ENCODE peak calls at places on chromosome 21, in five cellular contexts. L is thoracic aorta; G is testis; Q is CD8-positive, alpha-beta T cell; N is stomach. J is an unnamed sample. For H3K4me1, the result is how much of the 10 kb centered on the place peaks cover.

GRCh38 chr21:29096619-29097018 is 23.2 kb upstream of the CCT8 start:
- DNase-seq in L (no peak), G (no peak), Q (no peak), N (no peak), J (no peak)

GRCh38 chr21:29194342-29194741 is 63.9 kb downstream of the MAP3K7CL start:
- DNase-seq in L (no peak), G (no peak), Q (no peak), N (no peak), J (no peak)

GRCh38 chr21:29378814-29379213 is 80.1 kb downstream of the BACH1 start:
- DNase-seq in L (no peak), G (no peak), Q (no peak), N (peak), J (peak)

GRCh38 chr21:38955495-38955894 is 149.8 kb downstream of the ETS2 start:
- DNase-seq in L (no peak), G (no peak), Q (no peak), N (peak), J (no peak)

GRCh38 chr21:46184625-46185555 is 631 bp upstream of the SPATC1L start:
- DNase-seq in L (no peak), G (peak), Q (peak), N (peak), J (peak)

GRCh38 chr21:18298228-18298627 is 53.6 kb downstream of the CHODL start:
- DNase-seq in L (no peak), G (peak), Q (no peak), N (no peak), J (peak)

GRCh38 chr21:40717008-40717407 is 129.9 kb downstream of the DSCAM start:
- DNase-seq in L (no peak), G (no peak), Q (no peak), N (peak), J (no peak)

GRCh38 chr21:38126677-38127271 is 130.0 kb upstream of the KCNJ15 start:
- DNase-seq in L (no peak), G (peak), Q (peak), N (peak), J (peak)

GRCh38 chr21:38140192-38140905 is 116.4 kb upstream of the KCNJ15 start:
- DNase-seq in L (no peak), G (no peak), Q (no peak), N (peak), J (no peak)

GRCh38 chr21:42200906-42201614 is 17.9 kb upstream of the ABCG1 start:
- DNase-seq in L (no peak), G (no peak), Q (no peak), N (no peak), J (no peak)

GRCh38 chr21:34932233-34932632 is 116.9 kb downstream of the RUNX1 start:
- DNase-seq in L (no peak), G (no peak), Q (no peak), N (no peak), J (no peak)
- H3K4me1 ChIP-seq in L (under half), G (under half), Q (half or more), N (under half), J (under half)

GRCh38 chr21:15752763-15753407 is 23.1 kb downstream of the USP25 start:
- DNase-seq in L (no peak), G (no peak), Q (no peak), N (no peak), J (peak)

GRCh38 chr21:15751561-15751960 is 21.8 kb downstream of the USP25 start:
- DNase-seq in L (no peak), G (no peak), Q (no peak), N (no peak), J (no peak)

GRCh38 chr21:15754640-15755039 is 24.9 kb downstream of the USP25 start:
- DNase-seq in L (no peak), G (no peak), Q (no peak), N (no peak), J (no peak)

GRCh38 chr21:15751037-15751436 is 21.3 kb downstream of the USP25 start:
- DNase-seq in L (no peak), G (no peak), Q (no peak), N (no peak), J (no peak)

DNA sequence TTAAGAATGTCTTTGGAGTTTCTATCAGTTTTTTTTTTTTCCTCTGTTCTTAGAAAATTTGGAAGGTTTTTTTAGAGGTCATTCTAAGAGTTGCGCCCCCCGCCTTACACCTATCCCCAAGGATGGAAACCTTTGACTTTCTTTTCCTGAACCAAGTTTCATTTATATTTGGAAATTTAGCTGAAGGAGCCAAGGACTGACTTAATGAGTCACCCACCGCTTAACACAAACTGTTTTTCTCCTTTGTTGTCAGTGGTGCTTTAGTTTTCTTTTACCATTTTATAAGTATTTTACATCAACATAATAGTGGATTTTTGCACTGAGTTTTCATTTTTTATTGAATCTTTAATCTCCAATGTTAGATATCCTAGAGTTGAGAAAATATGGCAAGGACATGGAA is 25.3 kb downstream of the USP25 start:
- DNase-seq in L (no peak), G (no peak), Q (no peak), N (no peak), J (no peak)
- H3K27ac ChIP-seq in L (no peak), G (no peak), Q (no peak), N (no peak), J (no peak)

GRCh38 chr21:36322083-36322424 is 2.1 kb downstream of the MORC3 start:
- DNase-seq in L (no peak), G (no peak), Q (no peak), N (no peak), J (no peak)

GRCh38 chr21:36319767-36320420 is at the start of gene MORC3:
- DNase-seq in L (peak), G (peak), Q (peak), N (peak), J (peak)

GRCh38 chr21:36320421-36321324 is 676 bp downstream of the MORC3 start:
- DNase-seq in L (peak), G (peak), Q (no peak), N (peak), J (peak)

GRCh38 chr21:36323032-36323431 is 3.0 kb downstream of the MORC3 start:
- DNase-seq in L (no peak), G (no peak), Q (no peak), N (no peak), J (no peak)

GRCh38 chr21:36321325-36322082 is 1.5 kb downstream of the MORC3 start:
- DNase-seq in L (no peak), G (peak), Q (no peak), N (peak), J (peak)
- H3K4me1 ChIP-seq in L (under half), G (under half), Q (under half), N (under half), J (under half)

GRCh38 chr21:30395731-30396130 is at the start of gene KRTAP13-1:
- DNase-seq in L (no peak), G (no peak), Q (no peak), N (no peak), J (no peak)
- H3K27ac ChIP-seq in L (no peak), G (no peak), Q (no peak), N (no peak), J (no peak)

GRCh38 chr21:31728952-31729351 is 3.0 kb downstream of the SCAF4 start:
- DNase-seq in L (no peak), G (no peak), Q (no peak), N (no peak), J (no peak)

GRCh38 chr21:31731802-31732537 is at the start of gene SCAF4:
- DNase-seq in L (peak), G (peak), Q (peak), N (peak), J (peak)

GRCh38 chr21:31729622-31730343 is 2.1 kb downstream of the SCAF4 start:
- DNase-seq in L (no peak), G (no peak), Q (no peak), N (no peak), J (no peak)

GRCh38 chr21:31731112-31731801 is 661 bp downstream of the SCAF4 start:
- DNase-seq in L (no peak), G (peak), Q (peak), N (peak), J (peak)

GRCh38 chr21:31730687-31731111 is 1.2 kb downstream of the SCAF4 start:
- DNase-seq in L (no peak), G (peak), Q (no peak), N (no peak), J (peak)
- H3K4me1 ChIP-seq in L (under half), G (under half), Q (half or more), N (under half), J (under half)

GRCh38 chr21:33584455-33584854 is 4.0 kb downstream of the DONSON start:
- DNase-seq in L (no peak), G (no peak), Q (no peak), N (no peak), J (no peak)

GRCh38 chr21:33578214-33578613 is 10.3 kb downstream of the DONSON start:
- DNase-seq in L (no peak), G (no peak), Q (no peak), N (no peak), J (no peak)

GRCh38 chr21:33578959-33579542 is 9.4 kb downstream of the DONSON start:
- DNase-seq in L (no peak), G (no peak), Q (no peak), N (no peak), J (no peak)
- H3K27ac ChIP-seq in L (peak), G (no peak), Q (no peak), N (no peak), J (peak)

GRCh38 chr21:43320526-43320925 is 106.4 kb downstream of the SIK1 start:
- DNase-seq in L (no peak), G (no peak), Q (no peak), N (no peak), J (no peak)

GRCh38 chr21:43322805-43323204 is 104.1 kb downstream of the SIK1 start:
- DNase-seq in L (no peak), G (peak), Q (no peak), N (no peak), J (no peak)

GRCh38 chr21:43321611-43322010 is 105.3 kb downstream of the SIK1 start:
- DNase-seq in L (no peak), G (no peak), Q (no peak), N (no peak), J (no peak)

GRCh38 chr21:43322311-43322710 is 104.6 kb downstream of the SIK1 start:
- DNase-seq in L (no peak), G (no peak), Q (no peak), N (no peak), J (no peak)

GRCh38 chr21:43321111-43321510 is 105.8 kb downstream of the SIK1 start:
- DNase-seq in L (no peak), G (no peak), Q (no peak), N (no peak), J (no peak)
- H3K4me1 ChIP-seq in L (under half), G (under half), Q (under half), N (under half), J (under half)

GRCh38 chr21:36115138-36115710 is 19.7 kb upstream of the CBR3 start:
- DNase-seq in L (no peak), G (no peak), Q (no peak), N (no peak), J (no peak)
- H3K27ac ChIP-seq in L (no peak), G (no peak), Q (peak), N (no peak), J (no peak)

GRCh38 chr21:44872568-44873355 is 728 bp downstream of the PTTG1IP start:
- DNase-seq in L (peak), G (peak), Q (peak), N (peak), J (peak)

GRCh38 chr21:44871576-44872265 is 1.8 kb downstream of the PTTG1IP start:
- DNase-seq in L (peak), G (peak), Q (peak), N (peak), J (no peak)

GRCh38 chr21:44873356-44874239 is at the start of gene PTTG1IP:
- DNase-seq in L (peak), G (peak), Q (peak), N (peak), J (peak)

GRCh38 chr21:44870748-44871495 is 2.6 kb downstream of the PTTG1IP start:
- DNase-seq in L (no peak), G (peak), Q (peak), N (peak), J (no peak)

GRCh38 chr21:44872266-44872567 is 1.3 kb downstream of the PTTG1IP start:
- DNase-seq in L (no peak), G (no peak), Q (no peak), N (no peak), J (no peak)
- H3K4me1 ChIP-seq in L (half or more), G (under half), Q (half or more), N (half or more), J (under half)

J was measured in endodermal cell.